ENCODE peak calls at places on chromosomes 7 and 10, in five cellular contexts. One of them, this sample, is unnamed.
A peak's percentile ranks its signal among the peaks of the same experiment; 100 is the strongest.

GRCh38 chr10:110837418-110838120 is 34.2 kb upstream of the PDCD4 start:
- DNase-seq in HuH-7.5: no peak
- DNase-seq in uterus: peak; percentile 48
- DNase-seq in stimulated activated naive CD4-positive, alpha-beta T cell treated with Interleukin-2 at 50 U/mL for 16 hours: no peak
- DNase-seq in NCI-H1930: no peak
- DNase-seq in this sample: no peak

GRCh38 chr10:72505435-72505834 is 120.4 kb downstream of the MICU1 start:
- DNase-seq in HuH-7.5: no peak
- DNase-seq in uterus: no peak
- DNase-seq in stimulated activated naive CD4-positive, alpha-beta T cell treated with Interleukin-2 at 50 U/mL for 16 hours: no peak
- DNase-seq in NCI-H1930: no peak
- DNase-seq in this sample: no peak

GRCh38 chr10:122421747-122422146 is 32.7 kb upstream of the ARMS2 start:
- DNase-seq in HuH-7.5: no peak
- DNase-seq in uterus: no peak
- DNase-seq in stimulated activated naive CD4-positive, alpha-beta T cell treated with Interleukin-2 at 50 U/mL for 16 hours: no peak
- DNase-seq in NCI-H1930: no peak
- DNase-seq in this sample: no peak

GRCh38 chr10:33333260-33334169 is 952 bp downstream of the NRP1 start:
- DNase-seq in HuH-7.5: no peak
- DNase-seq in uterus: no peak
- DNase-seq in stimulated activated naive CD4-positive, alpha-beta T cell treated with Interleukin-2 at 50 U/mL for 16 hours: peak; percentile 11
- DNase-seq in NCI-H1930: no peak
- DNase-seq in this sample: peak; percentile 41

GRCh38 chr7:132614428-132615076 is 38.3 kb upstream of the PLXNA4 start:
- DNase-seq in HuH-7.5: no peak
- DNase-seq in uterus: no peak
- DNase-seq in stimulated activated naive CD4-positive, alpha-beta T cell treated with Interleukin-2 at 50 U/mL for 16 hours: no peak
- DNase-seq in NCI-H1930: no peak
- DNase-seq in this sample: peak; percentile 60

GRCh38 chr7:27078616-27079233 is 17.1 kb downstream of the HOXA1 start:
- DNase-seq in HuH-7.5: no peak
- DNase-seq in uterus: no peak
- DNase-seq in stimulated activated naive CD4-positive, alpha-beta T cell treated with Interleukin-2 at 50 U/mL for 16 hours: no peak
- DNase-seq in NCI-H1930: no peak
- DNase-seq in this sample: no peak

GRCh38 chr10:67837519-67838314 is at the start of gene DNAJC12:
- DNase-seq in HuH-7.5: peak; percentile 12
- DNase-seq in uterus: no peak
- DNase-seq in stimulated activated naive CD4-positive, alpha-beta T cell treated with Interleukin-2 at 50 U/mL for 16 hours: no peak
- DNase-seq in NCI-H1930: peak; percentile 26
- DNase-seq in this sample: peak; percentile 54

GRCh38 chr7:131057015-131057518 is 270.6 kb upstream of the MKLN1 start:
- DNase-seq in HuH-7.5: no peak
- DNase-seq in uterus: no peak
- DNase-seq in stimulated activated naive CD4-positive, alpha-beta T cell treated with Interleukin-2 at 50 U/mL for 16 hours: no peak
- DNase-seq in NCI-H1930: no peak
- DNase-seq in this sample: peak; percentile 94

GRCh38 chr10:7027913-7028808 is 382.7 kb downstream of the SFMBT2 start:
- DNase-seq in HuH-7.5: no peak
- DNase-seq in uterus: no peak
- DNase-seq in stimulated activated naive CD4-positive, alpha-beta T cell treated with Interleukin-2 at 50 U/mL for 16 hours: no peak
- DNase-seq in NCI-H1930: no peak
- DNase-seq in this sample: peak; percentile 40

GRCh38 chr7:158416283-158416933 is 171.2 kb downstream of the PTPRN2 start:
- DNase-seq in HuH-7.5: no peak
- DNase-seq in uterus: no peak
- DNase-seq in stimulated activated naive CD4-positive, alpha-beta T cell treated with Interleukin-2 at 50 U/mL for 16 hours: no peak
- DNase-seq in NCI-H1930: no peak
- DNase-seq in this sample: no peak

GRCh38 chr7:4167385-4167910 is 514.6 kb upstream of the FOXK1 start:
- DNase-seq in HuH-7.5: no peak
- DNase-seq in uterus: no peak
- DNase-seq in stimulated activated naive CD4-positive, alpha-beta T cell treated with Interleukin-2 at 50 U/mL for 16 hours: no peak
- DNase-seq in NCI-H1930: no peak
- DNase-seq in this sample: no peak

GRCh38 chr10:72331575-72332422 is 22.9 kb downstream of the DNAJB12 start:
- DNase-seq in HuH-7.5: no peak
- DNase-seq in uterus: peak; percentile 71
- DNase-seq in stimulated activated naive CD4-positive, alpha-beta T cell treated with Interleukin-2 at 50 U/mL for 16 hours: peak; percentile 86
- DNase-seq in NCI-H1930: no peak
- DNase-seq in this sample: peak; percentile 89

GRCh38 chr10:124697837-124698559 is 46.2 kb downstream of the FAM53B start:
- DNase-seq in HuH-7.5: no peak
- DNase-seq in uterus: no peak
- DNase-seq in stimulated activated naive CD4-positive, alpha-beta T cell treated with Interleukin-2 at 50 U/mL for 16 hours: peak; percentile 59
- DNase-seq in NCI-H1930: no peak
- DNase-seq in this sample: no peak

GRCh38 chr7:108603922-108604684 is 34.4 kb downstream of the DNAJB9 start:
- DNase-seq in HuH-7.5: no peak
- DNase-seq in uterus: no peak
- DNase-seq in stimulated activated naive CD4-positive, alpha-beta T cell treated with Interleukin-2 at 50 U/mL for 16 hours: no peak
- DNase-seq in NCI-H1930: no peak
- DNase-seq in this sample: no peak

GRCh38 chr10:77252380-77252779 is 385.2 kb downstream of the KCNMA1 start:
- DNase-seq in HuH-7.5: no peak
- DNase-seq in uterus: no peak
- DNase-seq in stimulated activated naive CD4-positive, alpha-beta T cell treated with Interleukin-2 at 50 U/mL for 16 hours: no peak
- DNase-seq in NCI-H1930: no peak
- DNase-seq in this sample: no peak

GRCh38 chr10:30036341-30036740 is 23.0 kb downstream of the JCAD start:
- DNase-seq in HuH-7.5: no peak
- DNase-seq in uterus: no peak
- DNase-seq in stimulated activated naive CD4-positive, alpha-beta T cell treated with Interleukin-2 at 50 U/mL for 16 hours: no peak
- DNase-seq in NCI-H1930: no peak
- DNase-seq in this sample: no peak

GRCh38 chr10:71635251-71635866 is 84.2 kb downstream of the C10orf105 start:
- DNase-seq in HuH-7.5: peak; percentile 49
- DNase-seq in uterus: no peak
- DNase-seq in stimulated activated naive CD4-positive, alpha-beta T cell treated with Interleukin-2 at 50 U/mL for 16 hours: no peak
- DNase-seq in NCI-H1930: no peak
- DNase-seq in this sample: no peak

GRCh38 chr7:11466517-11467105 is 365.4 kb downstream of the THSD7A start:
- DNase-seq in HuH-7.5: no peak
- DNase-seq in uterus: no peak
- DNase-seq in stimulated activated naive CD4-positive, alpha-beta T cell treated with Interleukin-2 at 50 U/mL for 16 hours: no peak
- DNase-seq in NCI-H1930: no peak
- DNase-seq in this sample: no peak

GRCh38 chr10:46787321-46787615 is 124.0 kb upstream of the PTPN20 start:
- DNase-seq in HuH-7.5: peak; percentile 1
- DNase-seq in uterus: no peak
- DNase-seq in stimulated activated naive CD4-positive, alpha-beta T cell treated with Interleukin-2 at 50 U/mL for 16 hours: peak; percentile 13
- DNase-seq in NCI-H1930: no peak
- DNase-seq in this sample: peak; percentile 23

GRCh38 chr10:49689882-49690510 is 10.5 kb downstream of the C10orf53 start:
- DNase-seq in HuH-7.5: no peak
- DNase-seq in uterus: no peak
- DNase-seq in stimulated activated naive CD4-positive, alpha-beta T cell treated with Interleukin-2 at 50 U/mL for 16 hours: no peak
- DNase-seq in NCI-H1930: no peak
- DNase-seq in this sample: no peak

GRCh38 chr7:75842836-75843446 is 29.3 kb upstream of the CCL24 start:
- DNase-seq in HuH-7.5: no peak
- DNase-seq in uterus: no peak
- DNase-seq in stimulated activated naive CD4-positive, alpha-beta T cell treated with Interleukin-2 at 50 U/mL for 16 hours: peak; percentile 49
- DNase-seq in NCI-H1930: no peak
- DNase-seq in this sample: no peak

GRCh38 chr10:24851595-24851994 is 100.8 kb downstream of the PRTFDC1 start:
- DNase-seq in HuH-7.5: no peak
- DNase-seq in uterus: no peak
- DNase-seq in stimulated activated naive CD4-positive, alpha-beta T cell treated with Interleukin-2 at 50 U/mL for 16 hours: no peak
- DNase-seq in NCI-H1930: no peak
- DNase-seq in this sample: peak; percentile 53

GRCh38 chr10:88114368-88114767 is 250.9 kb downstream of the PTEN start:
- DNase-seq in HuH-7.5: peak; percentile 46
- DNase-seq in uterus: peak; percentile 19
- DNase-seq in stimulated activated naive CD4-positive, alpha-beta T cell treated with Interleukin-2 at 50 U/mL for 16 hours: no peak
- DNase-seq in NCI-H1930: peak; percentile 2
- DNase-seq in this sample: peak; percentile 57

GRCh38 chr10:59808896-59809643 is 55.8 kb upstream of the MRLN start:
- DNase-seq in HuH-7.5: peak; percentile 6
- DNase-seq in uterus: peak; percentile 74
- DNase-seq in stimulated activated naive CD4-positive, alpha-beta T cell treated with Interleukin-2 at 50 U/mL for 16 hours: peak; percentile 57
- DNase-seq in NCI-H1930: peak; percentile 19
- DNase-seq in this sample: peak; percentile 62

GRCh38 chr7:50560865-50561351 is 4.3 kb downstream of the DDC start:
- DNase-seq in HuH-7.5: no peak
- DNase-seq in uterus: no peak
- DNase-seq in stimulated activated naive CD4-positive, alpha-beta T cell treated with Interleukin-2 at 50 U/mL for 16 hours: no peak
- DNase-seq in NCI-H1930: peak; percentile 81
- DNase-seq in this sample: no peak

GRCh38 chr10:80046629-80047441 is 31.6 kb upstream of the TMEM254 start:
- DNase-seq in HuH-7.5: peak; percentile 39
- DNase-seq in uterus: peak; percentile 65
- DNase-seq in stimulated activated naive CD4-positive, alpha-beta T cell treated with Interleukin-2 at 50 U/mL for 16 hours: peak; percentile 57
- DNase-seq in NCI-H1930: peak; percentile 17
- DNase-seq in this sample: peak; percentile 88

GRCh38 chr7:45203947-45204445 is 46.4 kb downstream of the RAMP3 start:
- DNase-seq in HuH-7.5: no peak
- DNase-seq in uterus: no peak
- DNase-seq in stimulated activated naive CD4-positive, alpha-beta T cell treated with Interleukin-2 at 50 U/mL for 16 hours: no peak
- DNase-seq in NCI-H1930: no peak
- DNase-seq in this sample: peak; percentile 84

GRCh38 chr10:91798736-91799579 is 732 bp downstream of the TNKS2 start:
- DNase-seq in HuH-7.5: no peak
- DNase-seq in uterus: no peak
- DNase-seq in stimulated activated naive CD4-positive, alpha-beta T cell treated with Interleukin-2 at 50 U/mL for 16 hours: peak; percentile 51
- DNase-seq in NCI-H1930: no peak
- DNase-seq in this sample: peak; percentile 51

GRCh38 chr7:71137479-71137878 is 5.5 kb downstream of the GALNT17 start:
- DNase-seq in HuH-7.5: no peak
- DNase-seq in uterus: no peak
- DNase-seq in stimulated activated naive CD4-positive, alpha-beta T cell treated with Interleukin-2 at 50 U/mL for 16 hours: no peak
- DNase-seq in NCI-H1930: no peak
- DNase-seq in this sample: no peak

GRCh38 chr10:28872592-28873165 is 195.4 kb downstream of the BAMBI start:
- DNase-seq in HuH-7.5: no peak
- DNase-seq in uterus: no peak
- DNase-seq in stimulated activated naive CD4-positive, alpha-beta T cell treated with Interleukin-2 at 50 U/mL for 16 hours: no peak
- DNase-seq in NCI-H1930: no peak
- DNase-seq in this sample: no peak

GRCh38 chr7:18520450-18521235 is 25.1 kb downstream of the HDAC9 start:
- DNase-seq in HuH-7.5: no peak
- DNase-seq in uterus: no peak
- DNase-seq in stimulated activated naive CD4-positive, alpha-beta T cell treated with Interleukin-2 at 50 U/mL for 16 hours: no peak
- DNase-seq in NCI-H1930: no peak
- DNase-seq in this sample: peak; percentile 52